ENCODE peak calls at places on chromosome 12, in six cellular contexts. A is AG04450, W is NCI-H1417 treated with DMSO at 0.1 percent for 48 hours, S is T-helper 9 cell, F is epithelial cell of esophagus, Y is NCI-H526 treated with DMSO at 0.1 percent for 48 hours. B is an unnamed sample.

GRCh38 chr12:7497661-7498060 is 5.9 kb downstream of the CD163 start:
- DNase-seq in A (no peak), W (no peak), S (no peak), F (no peak), Y (no peak), B (no peak)

GRCh38 chr12:30296486-30296885 is 399.2 kb downstream of the IPO8 start:
- DNase-seq in A (no peak), W (no peak), S (no peak), F (no peak), Y (no peak), B (no peak)

GRCh38 chr12:20440408-20440807 is 72.1 kb downstream of the PDE3A start:
- DNase-seq in A (no peak), W (no peak), S (no peak), F (no peak), Y (no peak), B (no peak)

GRCh38 chr12:15688838-15689237 is 100.3 kb downstream of the EPS8 start:
- DNase-seq in A (no peak), W (no peak), S (no peak), F (no peak), Y (no peak), B (no peak)

GRCh38 chr12:97921957-97922722 is 459.5 kb downstream of the RMST start:
- DNase-seq in A (no peak), W (no peak), S (no peak), F (peak), Y (no peak), B (no peak)

GRCh38 chr12:2877959-2878732 is 1.1 kb downstream of the RHNO1 start:
- DNase-seq in A (no peak), W (peak), S (no peak), F (peak), Y (no peak), B (no peak)

GRCh38 chr12:62021808-62022207 is 238.4 kb upstream of the USP15 start:
- DNase-seq in A (no peak), W (no peak), S (no peak), F (no peak), Y (no peak), B (no peak)

GRCh38 chr12:131197490-131197889 is 243.8 kb downstream of the ADGRD1 start:
- DNase-seq in A (no peak), W (no peak), S (no peak), F (no peak), Y (no peak), B (no peak)

GRCh38 chr12:131755305-131756113 is 44.6 kb downstream of the SFSWAP start:
- DNase-seq in A (no peak), W (no peak), S (no peak), F (peak), Y (peak), B (no peak)

GRCh38 chr12:1422604-1423315 is 171.6 kb downstream of the FBXL14 start:
- DNase-seq in A (no peak), W (no peak), S (no peak), F (no peak), Y (no peak), B (no peak)

GRCh38 chr12:58860050-58860787 is 60.1 kb downstream of the LRIG3 start:
- DNase-seq in A (no peak), W (no peak), S (no peak), F (no peak), Y (no peak), B (no peak)

GRCh38 chr12:28222959-28223662 is 32.9 kb downstream of the CCDC91 start:
- DNase-seq in A (no peak), W (no peak), S (no peak), F (no peak), Y (peak), B (no peak)

GRCh38 chr12:59736786-59737185 is 141.0 kb downstream of the SLC16A7 start:
- DNase-seq in A (peak), W (no peak), S (no peak), F (peak), Y (no peak), B (no peak)

GRCh38 chr12:48969847-48970701 is 1.5 kb downstream of the WNT10B start:
- DNase-seq in A (no peak), W (no peak), S (peak), F (no peak), Y (no peak), B (no peak)

GRCh38 chr12:6662602-6662905 is 365 bp downstream of the ING4 start:
- DNase-seq in A (no peak), W (no peak), S (no peak), F (no peak), Y (no peak), B (no peak)

GRCh38 chr12:75876843-75877587 is 154.6 kb downstream of the PHLDA1 start:
- DNase-seq in A (no peak), W (no peak), S (no peak), F (peak), Y (no peak), B (no peak)

GRCh38 chr12:42588308-42588836 is 1.2 kb downstream of the PRICKLE1 start:
- DNase-seq in A (no peak), W (no peak), S (no peak), F (peak), Y (no peak), B (no peak)

GRCh38 chr12:18074001-18074400 is 16.0 kb downstream of the RERGL start:
- DNase-seq in A (no peak), W (no peak), S (no peak), F (peak), Y (no peak), B (no peak)

GRCh38 chr12:110543252-110543959 is 39.7 kb downstream of the PPTC7 start:
- DNase-seq in A (no peak), W (no peak), S (no peak), F (peak), Y (no peak), B (no peak)

GRCh38 chr12:120100630-120101029 is 15.9 kb downstream of the RAB35 start:
- DNase-seq in A (no peak), W (no peak), S (no peak), F (no peak), Y (no peak), B (no peak)

GRCh38 chr12:106585862-106586534 is 3.2 kb downstream of the RFX4 start:
- DNase-seq in A (no peak), W (no peak), S (no peak), F (no peak), Y (no peak), B (no peak)

GRCh38 chr12:108594-108993 is 42.0 kb downstream of the IQSEC3 start:
- DNase-seq in A (no peak), W (no peak), S (no peak), F (peak), Y (no peak), B (no peak)

GRCh38 chr12:38895446-38895845 is 9.9 kb downstream of the CPNE8 start:
- DNase-seq in A (no peak), W (no peak), S (no peak), F (no peak), Y (no peak), B (no peak)

GRCh38 chr12:122878780-122879612 is 16.9 kb downstream of the VPS37B start:
- DNase-seq in A (no peak), W (no peak), S (no peak), F (no peak), Y (no peak), B (no peak)

GRCh38 chr12:6277982-6278438 is 32.5 kb upstream of the PLEKHG6 start:
- DNase-seq in A (no peak), W (no peak), S (no peak), F (peak), Y (no peak), B (peak)

GRCh38 chr12:26233620-26234019 is 38.2 kb downstream of the SSPN start:
- DNase-seq in A (peak), W (no peak), S (no peak), F (no peak), Y (no peak), B (no peak)

GRCh38 chr12:53659011-53659551 is 16.8 kb downstream of the ATP5MC2 start:
- DNase-seq in A (peak), W (no peak), S (no peak), F (peak), Y (peak), B (no peak)

GRCh38 chr12:122323311-122324019 is 57.2 kb upstream of the VPS33A start:
- DNase-seq in A (no peak), W (no peak), S (no peak), F (no peak), Y (no peak), B (no peak)

GRCh38 chr12:19402211-19402610 is 37.1 kb upstream of the AEBP2 start:
- DNase-seq in A (no peak), W (no peak), S (no peak), F (peak), Y (no peak), B (no peak)

GRCh38 chr12:40049268-40049667 is 56.6 kb downstream of the SLC2A13 start:
- DNase-seq in A (no peak), W (no peak), S (no peak), F (no peak), Y (no peak), B (no peak)

GRCh38 chr12:51921017-51921725 is 13.9 kb downstream of the ACVRL1 start:
- DNase-seq in A (no peak), W (no peak), S (no peak), F (no peak), Y (peak), B (no peak)

GRCh38 chr12:29164477-29165163 is 15.5 kb downstream of the FAR2 start:
- DNase-seq in A (no peak), W (no peak), S (no peak), F (peak), Y (no peak), B (no peak)

GRCh38 chr12:98754095-98754494 is 109.0 kb downstream of the APAF1 start:
- DNase-seq in A (peak), W (no peak), S (no peak), F (peak), Y (no peak), B (no peak)

GRCh38 chr12:10967409-10967808 is 19.3 kb downstream of the TAS2R50 start:
- DNase-seq in A (peak), W (no peak), S (no peak), F (peak), Y (no peak), B (no peak)

GRCh38 chr12:29971431-29971830 is 187.7 kb upstream of the TMTC1 start:
- DNase-seq in A (no peak), W (no peak), S (no peak), F (no peak), Y (no peak), B (no peak)

GRCh38 chr12:131927110-131928079 is 1.7 kb upstream of the PUS1 start:
- DNase-seq in A (no peak), W (no peak), S (no peak), F (no peak), Y (no peak), B (no peak)

GRCh38 chr12:104998423-104999346 is 12.6 kb downstream of the NOPCHAP1 start:
- DNase-seq in A (no peak), W (peak), S (no peak), F (no peak), Y (no peak), B (no peak)

GRCh38 chr12:85971800-85972199 is 97.7 kb downstream of the NTS start:
- DNase-seq in A (no peak), W (no peak), S (no peak), F (peak), Y (no peak), B (no peak)